ENCODE peak calls at places on chromosomes 6 and 20, in four cellular contexts. One of them, this sample, is unnamed.
A peak's percentile ranks its signal among the peaks of the same experiment; 100 is the strongest.

GRCh38 chr6:158322724-158323560 is 10.7 kb downstream of the TULP4 start:
- DNase-seq in fibroblast of pulmonary artery: peak; percentile 74
- DNase-seq in left ventricle myocardium inferior: no peak
- DNase-seq in IMR-90: peak; percentile 81
- DNase-seq in this sample: no peak

GRCh38 chr6:106869203-106869602 is 105.3 kb downstream of the CD24 start:
- DNase-seq in fibroblast of pulmonary artery: no peak
- DNase-seq in left ventricle myocardium inferior: no peak
- DNase-seq in IMR-90: no peak
- DNase-seq in this sample: no peak

GRCh38 chr6:101605426-101605825 is 211.9 kb downstream of the GRIK2 start:
- DNase-seq in fibroblast of pulmonary artery: no peak
- DNase-seq in left ventricle myocardium inferior: no peak
- DNase-seq in IMR-90: no peak
- DNase-seq in this sample: no peak

GRCh38 chr6:45563092-45563491 is 185.4 kb upstream of the SUPT3H start:
- DNase-seq in fibroblast of pulmonary artery: peak; percentile 20
- DNase-seq in left ventricle myocardium inferior: no peak
- DNase-seq in IMR-90: no peak
- DNase-seq in this sample: no peak

GRCh38 chr20:21102691-21103311 is 3.4 kb downstream of the LINC00237 start:
- DNase-seq in fibroblast of pulmonary artery: peak; percentile 7
- DNase-seq in left ventricle myocardium inferior: peak; percentile 40
- DNase-seq in IMR-90: peak; percentile 1
- DNase-seq in this sample: peak; percentile 47

GRCh38 chr6:149464411-149464810 is 20.4 kb downstream of the ZC3H12D start:
- DNase-seq in fibroblast of pulmonary artery: no peak
- DNase-seq in left ventricle myocardium inferior: no peak
- DNase-seq in IMR-90: no peak
- DNase-seq in this sample: no peak

GRCh38 chr6:57267586-57268293 is 45.6 kb upstream of the RAB23 start:
- DNase-seq in fibroblast of pulmonary artery: peak; percentile 99
- DNase-seq in left ventricle myocardium inferior: no peak
- DNase-seq in IMR-90: peak; percentile 99
- DNase-seq in this sample: no peak

GRCh38 chr6:53320964-53321363 is 27.8 kb downstream of the ELOVL5 start:
- DNase-seq in fibroblast of pulmonary artery: no peak
- DNase-seq in left ventricle myocardium inferior: no peak
- DNase-seq in IMR-90: no peak
- DNase-seq in this sample: no peak

GRCh38 chr6:149332602-149333311 is 15.2 kb downstream of the TAB2 start:
- DNase-seq in fibroblast of pulmonary artery: no peak
- DNase-seq in left ventricle myocardium inferior: no peak
- DNase-seq in IMR-90: no peak
- DNase-seq in this sample: no peak

GRCh38 chr20:57582432-57583288 is 21.8 kb downstream of the PCK1 start:
- DNase-seq in fibroblast of pulmonary artery: peak; percentile 34
- DNase-seq in left ventricle myocardium inferior: no peak
- DNase-seq in IMR-90: peak; percentile 64
- DNase-seq in this sample: no peak

GRCh38 chr6:14000901-14001300 is 76.1 kb downstream of the RNF182 start:
- DNase-seq in fibroblast of pulmonary artery: peak; percentile 8
- DNase-seq in left ventricle myocardium inferior: no peak
- DNase-seq in IMR-90: peak; percentile 24
- DNase-seq in this sample: no peak

GRCh38 chr6:144194293-144194828 is 44.0 kb downstream of the STX11 start:
- DNase-seq in fibroblast of pulmonary artery: no peak
- DNase-seq in left ventricle myocardium inferior: no peak
- DNase-seq in IMR-90: no peak
- DNase-seq in this sample: no peak

GRCh38 chr20:7411075-7411474 is 529.2 kb downstream of the HAO1 start:
- DNase-seq in fibroblast of pulmonary artery: no peak
- DNase-seq in left ventricle myocardium inferior: no peak
- DNase-seq in IMR-90: no peak
- DNase-seq in this sample: no peak

GRCh38 chr6:7051780-7052440 is 55.9 kb upstream of the RREB1 start:
- DNase-seq in fibroblast of pulmonary artery: peak; percentile 21
- DNase-seq in left ventricle myocardium inferior: peak; percentile 55
- DNase-seq in IMR-90: no peak
- DNase-seq in this sample: no peak

GRCh38 chr6:167848783-167849182 is 22.1 kb downstream of the AFDN start:
- DNase-seq in fibroblast of pulmonary artery: no peak
- DNase-seq in left ventricle myocardium inferior: no peak
- DNase-seq in IMR-90: no peak
- DNase-seq in this sample: no peak

GRCh38 chr6:120056085-120056484 is 706.5 kb upstream of the MAN1A1 start:
- DNase-seq in fibroblast of pulmonary artery: no peak
- DNase-seq in left ventricle myocardium inferior: no peak
- DNase-seq in IMR-90: no peak
- DNase-seq in this sample: no peak

GRCh38 chr20:20658871-20659415 is 53.5 kb downstream of the RALGAPA2 start:
- DNase-seq in fibroblast of pulmonary artery: no peak
- DNase-seq in left ventricle myocardium inferior: no peak
- DNase-seq in IMR-90: no peak
- DNase-seq in this sample: no peak

GRCh38 chr20:59770270-59770669 is 163.2 kb downstream of the SYCP2 start:
- DNase-seq in fibroblast of pulmonary artery: no peak
- DNase-seq in left ventricle myocardium inferior: no peak
- DNase-seq in IMR-90: no peak
- DNase-seq in this sample: no peak

GRCh38 chr20:58511364-58511763 is 3.8 kb downstream of the APCDD1L start:
- DNase-seq in fibroblast of pulmonary artery: peak; percentile 87
- DNase-seq in left ventricle myocardium inferior: no peak
- DNase-seq in IMR-90: peak; percentile 83
- DNase-seq in this sample: no peak

GRCh38 chr20:19786311-19786710 is 28.3 kb downstream of the RIN2 start:
- DNase-seq in fibroblast of pulmonary artery: peak; percentile 95
- DNase-seq in left ventricle myocardium inferior: peak; percentile 59
- DNase-seq in IMR-90: peak; percentile 92
- DNase-seq in this sample: no peak

GRCh38 chr6:3929281-3929798 is 80.2 kb downstream of the FAM50B start:
- DNase-seq in fibroblast of pulmonary artery: peak; percentile 68
- DNase-seq in left ventricle myocardium inferior: no peak
- DNase-seq in IMR-90: peak; percentile 77
- DNase-seq in this sample: no peak

GRCh38 chr20:46367967-46368901 is 38.2 kb downstream of the ELMO2 start:
- DNase-seq in fibroblast of pulmonary artery: no peak
- DNase-seq in left ventricle myocardium inferior: no peak
- DNase-seq in IMR-90: no peak
- DNase-seq in this sample: no peak

GRCh38 chr6:13524801-13525508 is 37.6 kb upstream of the GFOD1 start:
- DNase-seq in fibroblast of pulmonary artery: no peak
- DNase-seq in left ventricle myocardium inferior: no peak
- DNase-seq in IMR-90: no peak
- DNase-seq in this sample: no peak

GRCh38 chr6:33696538-33697518 is 14.7 kb downstream of the UQCC2 start:
- DNase-seq in fibroblast of pulmonary artery: peak; percentile 91
- DNase-seq in left ventricle myocardium inferior: peak; percentile 60
- DNase-seq in IMR-90: peak; percentile 61
- DNase-seq in this sample: no peak

GRCh38 chr20:401682-402495 is 6.2 kb upstream of the RBCK1 start:
- DNase-seq in fibroblast of pulmonary artery: peak; percentile 53
- DNase-seq in left ventricle myocardium inferior: no peak
- DNase-seq in IMR-90: peak; percentile 80
- DNase-seq in this sample: no peak

GRCh38 chr6:36247691-36248090 is 22.2 kb upstream of the PNPLA1 start:
- DNase-seq in fibroblast of pulmonary artery: peak; percentile 85
- DNase-seq in left ventricle myocardium inferior: no peak
- DNase-seq in IMR-90: peak; percentile 61
- DNase-seq in this sample: no peak

GRCh38 chr6:139370047-139370706 is 4.3 kb downstream of the CITED2 start:
- DNase-seq in fibroblast of pulmonary artery: peak; percentile 79
- DNase-seq in left ventricle myocardium inferior: no peak
- DNase-seq in IMR-90: peak; percentile 72
- DNase-seq in this sample: no peak

GRCh38 chr6:96089173-96089572 is 73.4 kb downstream of the FUT9 start:
- DNase-seq in fibroblast of pulmonary artery: no peak
- DNase-seq in left ventricle myocardium inferior: no peak
- DNase-seq in IMR-90: no peak
- DNase-seq in this sample: no peak

GRCh38 chr20:45501600-45501999 is 13.8 kb downstream of the SPINT3 start:
- DNase-seq in fibroblast of pulmonary artery: no peak
- DNase-seq in left ventricle myocardium inferior: no peak
- DNase-seq in IMR-90: no peak
- DNase-seq in this sample: no peak

GRCh38 chr20:5377484-5377883 is 60.7 kb upstream of the PROKR2 start:
- DNase-seq in fibroblast of pulmonary artery: no peak
- DNase-seq in left ventricle myocardium inferior: no peak
- DNase-seq in IMR-90: no peak
- DNase-seq in this sample: no peak

GRCh38 chr20:57342829-57343228 is 8.2 kb upstream of the RAE1 start:
- DNase-seq in fibroblast of pulmonary artery: peak; percentile 19
- DNase-seq in left ventricle myocardium inferior: no peak
- DNase-seq in IMR-90: peak; percentile 10
- DNase-seq in this sample: no peak

GRCh38 chr20:35001596-35002362 is 46.1 kb downstream of the MYH7B start:
- DNase-seq in fibroblast of pulmonary artery: no peak
- DNase-seq in left ventricle myocardium inferior: peak; percentile 12
- DNase-seq in IMR-90: no peak
- DNase-seq in this sample: no peak
- TF ChIP-seq CTCF in fibroblast of pulmonary artery: peak; percentile 35
- TF ChIP-seq CTCF in left ventricle myocardium inferior: no peak
- TF ChIP-seq CTCF in IMR-90: peak; percentile 38
- TF ChIP-seq CTCF in this sample: no peak

GRCh38 chr20:47876348-47877056 is 91.2 kb upstream of the SULF2 start:
- DNase-seq in fibroblast of pulmonary artery: no peak
- DNase-seq in left ventricle myocardium inferior: no peak
- DNase-seq in IMR-90: no peak
- DNase-seq in this sample: no peak

GRCh38 chr20:47879771-47880170 is 94.5 kb upstream of the SULF2 start:
- DNase-seq in fibroblast of pulmonary artery: no peak
- DNase-seq in left ventricle myocardium inferior: no peak
- DNase-seq in IMR-90: no peak
- DNase-seq in this sample: no peak

GRCh38 chr20:47872341-47872740 is 87.1 kb upstream of the SULF2 start:
- DNase-seq in fibroblast of pulmonary artery: peak; percentile 77
- DNase-seq in left ventricle myocardium inferior: no peak
- DNase-seq in IMR-90: no peak
- DNase-seq in this sample: no peak

GRCh38 chr20:47878601-47879004 is 93.3 kb upstream of the SULF2 start:
- DNase-seq in fibroblast of pulmonary artery: peak; percentile 63
- DNase-seq in left ventricle myocardium inferior: no peak
- DNase-seq in IMR-90: no peak
- DNase-seq in this sample: no peak

GRCh38 chr20:47875302-47876025 is 90.2 kb upstream of the SULF2 start:
- DNase-seq in fibroblast of pulmonary artery: peak; percentile 50
- DNase-seq in left ventricle myocardium inferior: no peak
- DNase-seq in IMR-90: no peak
- DNase-seq in this sample: no peak
- H3K4me3 ChIP-seq in fibroblast of pulmonary artery: no peak overlapping the region
- H3K4me3 ChIP-seq in left ventricle myocardium inferior: no peak overlapping the region
- H3K4me3 ChIP-seq in IMR-90: no peak overlapping the region
- H3K4me3 ChIP-seq in this sample: no peak overlapping the region

GRCh38 chr20:10647471-10647870 is 26.3 kb downstream of the JAG1 start:
- DNase-seq in fibroblast of pulmonary artery: no peak
- DNase-seq in left ventricle myocardium inferior: no peak
- DNase-seq in IMR-90: no peak
- DNase-seq in this sample: no peak
- TF ChIP-seq CTCF in fibroblast of pulmonary artery: peak; percentile 29
- TF ChIP-seq CTCF in left ventricle myocardium inferior: peak; percentile 41
- TF ChIP-seq CTCF in IMR-90: no peak
- TF ChIP-seq CTCF in this sample: no peak

DNA sequence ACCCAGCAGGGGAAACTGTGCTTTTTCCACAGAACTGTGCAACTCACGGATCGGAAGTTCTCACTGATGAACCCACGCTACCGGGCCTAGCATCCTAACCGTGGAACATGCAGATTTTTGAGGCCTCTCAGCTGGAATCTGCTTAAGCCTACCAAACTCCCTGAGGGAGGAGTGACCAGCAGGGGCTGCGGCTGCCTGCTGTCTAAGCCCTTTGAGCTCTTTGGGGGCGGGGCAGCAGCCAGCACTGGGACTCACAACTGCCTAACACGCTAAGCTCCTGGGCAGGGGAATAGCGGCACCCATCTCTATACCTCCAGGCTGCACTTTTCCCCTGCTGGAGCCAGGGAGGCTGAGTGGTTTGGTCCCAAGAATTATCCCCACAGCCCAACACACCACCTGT is 20.4 kb upstream of the METTL24 start:
- DNase-seq in fibroblast of pulmonary artery: no peak
- DNase-seq in left ventricle myocardium inferior: no peak
- DNase-seq in IMR-90: no peak
- DNase-seq in this sample: no peak
- H3K4me3 ChIP-seq in fibroblast of pulmonary artery: no peak overlapping the region
- H3K4me3 ChIP-seq in left ventricle myocardium inferior: no peak overlapping the region
- H3K4me3 ChIP-seq in IMR-90: no peak overlapping the region
- H3K4me3 ChIP-seq in this sample: no peak overlapping the region

GRCh38 chr20:10225439-10226080 is 6.9 kb downstream of the SNAP25 start:
- DNase-seq in fibroblast of pulmonary artery: no peak
- DNase-seq in left ventricle myocardium inferior: no peak
- DNase-seq in IMR-90: no peak
- DNase-seq in this sample: no peak
- TF ChIP-seq CTCF in fibroblast of pulmonary artery: peak; percentile 10
- TF ChIP-seq CTCF in left ventricle myocardium inferior: no peak
- TF ChIP-seq CTCF in IMR-90: peak; percentile 18
- TF ChIP-seq CTCF in this sample: no peak